ENCODE peak calls at places on chromosomes 3 and 15, in nine cellular contexts. O is AG10803, N is choroid plexus epithelial cell, F is breast epithelium, B is pancreas, I is AG09309, G is fibroblast of pulmonary artery, K is AG04450, H is body of pancreas. J is an unnamed sample.
A peak's percentile ranks its signal among the peaks of the same experiment; 100 is the strongest.

GRCh38 chr15:57911247-57911646 is 154.3 kb downstream of the ALDH1A2 start:
- DNase-seq in O (no peak), N (peak; percentile 20), F (no peak), B (no peak), I (no peak), G (peak; percentile 17), K (no peak), H (no peak), J (no peak)

GRCh38 chr3:135125171-135125801 is 330.2 kb downstream of the EPHB1 start:
- DNase-seq in O (peak; percentile 38), N (peak; percentile 24), F (no peak), B (no peak), I (no peak), G (peak; percentile 24), K (no peak), H (no peak), J (peak; percentile 22)

GRCh38 chr3:124850633-124851032 is 36.5 kb downstream of the ITGB5 start:
- DNase-seq in O (peak; percentile 84), N (peak; percentile 78), F (no peak), B (no peak), I (no peak), G (peak; percentile 57), K (no peak), H (no peak), J (peak; percentile 68)

GRCh38 chr3:138935505-138935863 is 11.5 kb downstream of the FOXL2 start:
- DNase-seq in O (no peak), N (no peak), F (no peak), B (no peak), I (no peak), G (no peak), K (no peak), H (no peak), J (no peak)

GRCh38 chr3:54342676-54343075 is 220.3 kb downstream of the CACNA2D3 start:
- DNase-seq in O (no peak), N (no peak), F (no peak), B (no peak), I (no peak), G (no peak), K (no peak), H (peak; percentile 4), J (no peak)

GRCh38 chr3:106728315-106728821 is 648.9 kb upstream of the CCDC54 start:
- DNase-seq in O (peak; percentile 99), N (peak; percentile 97), F (no peak), B (no peak), I (peak; percentile 96), G (peak; percentile 98), K (peak; percentile 90), H (no peak), J (peak; percentile 99)

GRCh38 chr3:172152869-172153268 is 113.5 kb downstream of the FNDC3B start:
- DNase-seq in O (peak; percentile 55), N (peak; percentile 72), F (no peak), B (no peak), I (no peak), G (peak; percentile 70), K (no peak), H (peak; percentile 42), J (no peak)

GRCh38 chr3:108086653-108087052 is 4.2 kb downstream of the CD47 start:
- DNase-seq in O (no peak), N (no peak), F (no peak), B (no peak), I (no peak), G (no peak), K (no peak), H (no peak), J (no peak)

GRCh38 chr15:69575387-69575786 is 122.8 kb downstream of the RPLP1 start:
- DNase-seq in O (no peak), N (no peak), F (no peak), B (no peak), I (no peak), G (no peak), K (no peak), H (no peak), J (no peak)

GRCh38 chr15:69574506-69574905 is 121.9 kb downstream of the RPLP1 start:
- DNase-seq in O (no peak), N (no peak), F (no peak), B (no peak), I (no peak), G (no peak), K (no peak), H (no peak), J (no peak)

GRCh38 chr15:69577397-69577796 is 124.8 kb downstream of the RPLP1 start:
- DNase-seq in O (no peak), N (no peak), F (no peak), B (no peak), I (no peak), G (no peak), K (no peak), H (no peak), J (no peak)

GRCh38 chr15:69576948-69577351 is 124.3 kb downstream of the RPLP1 start:
- DNase-seq in O (no peak), N (no peak), F (no peak), B (peak; percentile 57), I (no peak), G (no peak), K (no peak), H (peak; percentile 74), J (no peak)

GRCh38 chr15:69576035-69576526 is 123.5 kb downstream of the RPLP1 start:
- DNase-seq in O (peak; percentile 16), N (peak; percentile 31), F (peak; percentile 63), B (peak; percentile 75), I (no peak), G (peak; percentile 42), K (no peak), H (peak; percentile 75), J (no peak)
- TF ChIP-seq CTCF in O (peak; percentile 72), N (peak; percentile 79), F (peak; percentile 57), B (peak; percentile 83), I (peak; percentile 85), G (peak; percentile 73), K (peak; percentile 58), H (peak; percentile 59), J (peak; percentile 77)

GRCh38 chr3:21835266-21835665 is 84.3 kb upstream of the ZNF385D start:
- DNase-seq in O (peak; percentile 64), N (peak; percentile 54), F (no peak), B (no peak), I (no peak), G (no peak), K (no peak), H (no peak), J (peak; percentile 24)

GRCh38 chr3:21839592-21839991 is 88.6 kb upstream of the ZNF385D start:
- DNase-seq in O (peak; percentile 90), N (peak; percentile 98), F (no peak), B (no peak), I (peak; percentile 92), G (peak; percentile 81), K (no peak), H (peak; percentile 8), J (peak; percentile 91)

DNA sequence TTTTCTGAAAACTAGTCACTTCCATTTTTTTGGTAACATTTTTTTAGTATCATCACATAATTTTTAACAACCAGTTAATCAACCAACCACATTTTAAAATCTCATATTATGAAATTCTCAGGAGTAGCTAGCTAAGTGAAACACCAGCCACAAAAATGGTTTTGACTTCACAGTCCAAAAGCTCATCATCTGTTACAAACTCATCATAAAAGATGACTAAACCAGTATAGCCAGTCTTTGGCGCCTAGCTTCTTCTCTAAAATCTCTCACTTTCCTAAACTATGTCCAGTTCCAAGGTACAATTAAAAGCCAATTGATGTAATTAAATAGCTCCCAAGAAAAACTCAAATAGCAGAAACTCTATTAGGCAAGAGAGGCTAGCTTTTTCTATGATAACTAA is 88.2 kb upstream of the ZNF385D start:
- DNase-seq in O (peak; percentile 75), N (no peak), F (no peak), B (no peak), I (peak; percentile 51), G (no peak), K (no peak), H (no peak), J (no peak)
- H3K4me3 ChIP-seq in O (no peak overlapping the region), N (no peak overlapping the region), F (no peak overlapping the region), B (no peak overlapping the region), I (no peak overlapping the region), G (no peak overlapping the region), K (no peak overlapping the region), H (no peak overlapping the region), J (no peak overlapping the region)

GRCh38 chr3:100358413-100358812 is 23.9 kb downstream of the NIT2 start:
- DNase-seq in O (no peak), N (peak; percentile 28), F (no peak), B (no peak), I (no peak), G (no peak), K (no peak), H (no peak), J (no peak)

GRCh38 chr3:100352296-100353178 is 18.0 kb downstream of the NIT2 start:
- DNase-seq in O (no peak), N (peak; percentile 54), F (no peak), B (no peak), I (no peak), G (no peak), K (peak; percentile 6), H (no peak), J (no peak)

GRCh38 chr3:100359030-100359429 is 24.5 kb downstream of the NIT2 start:
- DNase-seq in O (no peak), N (no peak), F (no peak), B (no peak), I (no peak), G (no peak), K (no peak), H (no peak), J (no peak)

DNA sequence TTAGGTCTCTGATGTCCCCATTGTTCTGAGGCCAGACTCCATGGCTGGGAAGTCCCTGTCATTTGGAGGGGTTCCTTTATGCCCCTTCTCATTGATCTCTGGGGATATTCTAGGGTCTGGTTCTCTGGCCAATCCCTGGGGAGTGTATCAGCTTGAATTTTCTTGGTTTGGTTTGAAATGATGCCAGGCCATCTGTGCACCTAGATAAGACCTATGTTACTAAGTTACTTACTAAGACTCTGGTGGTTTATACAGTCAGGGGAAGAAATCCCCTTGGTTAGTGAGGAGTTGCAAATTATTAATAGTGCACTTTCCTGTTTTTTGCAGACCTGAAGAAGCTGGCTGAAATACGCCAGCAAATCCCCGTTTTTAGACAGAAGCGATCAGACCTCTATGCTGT is 20.3 kb downstream of the NIT2 start:
- DNase-seq in O (no peak), N (peak; percentile 33), F (no peak), B (no peak), I (no peak), G (peak; percentile 16), K (no peak), H (no peak), J (peak; percentile 45)
- TF ChIP-seq CTCF in O (no peak), N (no peak), F (no peak), B (no peak), I (no peak), G (no peak), K (no peak), H (no peak), J (no peak)

GRCh38 chr15:85691350-85692240 is 103.1 kb downstream of the KLHL25 start:
- DNase-seq in O (no peak), N (no peak), F (no peak), B (no peak), I (no peak), G (no peak), K (no peak), H (no peak), J (no peak)

GRCh38 chr15:85692873-85693272 is 101.9 kb downstream of the KLHL25 start:
- DNase-seq in O (no peak), N (no peak), F (no peak), B (no peak), I (no peak), G (no peak), K (no peak), H (no peak), J (no peak)

GRCh38 chr15:85694086-85694485 is 100.6 kb downstream of the KLHL25 start:
- DNase-seq in O (no peak), N (no peak), F (no peak), B (no peak), I (no peak), G (no peak), K (no peak), H (no peak), J (no peak)

GRCh38 chr15:85690546-85691226 is 104.0 kb downstream of the KLHL25 start:
- DNase-seq in O (no peak), N (peak; percentile 44), F (no peak), B (no peak), I (no peak), G (no peak), K (no peak), H (no peak), J (no peak)

DNA sequence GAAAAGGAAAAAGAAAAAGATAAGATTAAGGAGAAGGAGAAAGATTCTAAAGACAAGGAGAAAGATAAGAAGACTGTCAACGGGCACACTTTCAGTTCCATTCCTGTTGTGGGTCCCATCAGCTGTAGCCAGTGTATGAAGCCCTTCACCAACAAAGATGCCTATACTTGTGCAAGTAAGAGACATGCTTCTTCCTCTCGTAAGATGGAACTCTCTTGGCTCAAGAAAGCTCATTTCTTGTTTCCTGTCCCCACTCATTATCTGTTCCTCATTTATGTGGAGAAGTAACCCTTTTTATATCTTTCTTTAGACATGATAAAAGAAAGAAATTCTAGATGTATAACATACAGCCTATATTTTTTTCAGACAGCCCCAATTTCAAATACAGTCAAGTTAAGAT is 101.4 kb downstream of the KLHL25 start:
- DNase-seq in O (no peak), N (no peak), F (no peak), B (no peak), I (no peak), G (no peak), K (no peak), H (no peak), J (no peak)
- H3K4me3 ChIP-seq in O (no peak overlapping the region), N (no peak overlapping the region), F (no peak overlapping the region), B (no peak overlapping the region), I (no peak overlapping the region), G (no peak overlapping the region), K (no peak overlapping the region), H (no peak overlapping the region), J (no peak overlapping the region)